ENCODE peak calls at places on chromosome 13, in ten cellular contexts. Z, S, C, I, G, T, V, K, W and F are unnamed samples.

GRCh38 chr13:102769679-102770078 is 3.9 kb downstream of the TEX30 start:
- DNase-seq in Z (no peak), S (no peak), C (no peak), I (no peak), G (no peak), T (no peak), V (no peak), K (no peak), W (no peak), F (no peak)

GRCh38 chr13:22387899-22388298 is 717.0 kb downstream of the FGF9 start:
- DNase-seq in Z (no peak), S (no peak), C (no peak), I (no peak), G (no peak), T (no peak), V (no peak), K (no peak), W (no peak), F (no peak)

GRCh38 chr13:33123066-33123940 is 107.1 kb downstream of the KL start:
- DNase-seq in Z (peak; percentile 60), S (no peak), C (no peak), I (no peak), G (no peak), T (no peak), V (no peak), K (no peak), W (peak; percentile 74), F (peak; percentile 53)

GRCh38 chr13:50255639-50256038 is 240.4 kb downstream of the KCNRG start:
- DNase-seq in Z (no peak), S (no peak), C (no peak), I (no peak), G (no peak), T (no peak), V (no peak), K (no peak), W (no peak), F (no peak)

GRCh38 chr13:61685683-61686013 is 270.0 kb upstream of the PCDH20 start:
- DNase-seq in Z (no peak), S (no peak), C (no peak), I (no peak), G (no peak), T (no peak), V (no peak), K (peak; percentile 24), W (no peak), F (no peak)

GRCh38 chr13:37515226-37515625 is 83.3 kb downstream of the POSTN start:
- DNase-seq in Z (no peak), S (no peak), C (no peak), I (no peak), G (no peak), T (no peak), V (no peak), K (no peak), W (no peak), F (no peak)

GRCh38 chr13:100533588-100534041 is 55.0 kb downstream of the GGACT start:
- DNase-seq in Z (no peak), S (no peak), C (no peak), I (peak; percentile 62), G (peak; percentile 61), T (no peak), V (no peak), K (no peak), W (no peak), F (no peak)

GRCh38 chr13:19601749-19602725 is 31.4 kb upstream of the MPHOSPH8 start:
- DNase-seq in Z (no peak), S (no peak), C (no peak), I (peak; percentile 90), G (no peak), T (no peak), V (no peak), K (peak; percentile 53), W (peak; percentile 42), F (no peak)

DNA sequence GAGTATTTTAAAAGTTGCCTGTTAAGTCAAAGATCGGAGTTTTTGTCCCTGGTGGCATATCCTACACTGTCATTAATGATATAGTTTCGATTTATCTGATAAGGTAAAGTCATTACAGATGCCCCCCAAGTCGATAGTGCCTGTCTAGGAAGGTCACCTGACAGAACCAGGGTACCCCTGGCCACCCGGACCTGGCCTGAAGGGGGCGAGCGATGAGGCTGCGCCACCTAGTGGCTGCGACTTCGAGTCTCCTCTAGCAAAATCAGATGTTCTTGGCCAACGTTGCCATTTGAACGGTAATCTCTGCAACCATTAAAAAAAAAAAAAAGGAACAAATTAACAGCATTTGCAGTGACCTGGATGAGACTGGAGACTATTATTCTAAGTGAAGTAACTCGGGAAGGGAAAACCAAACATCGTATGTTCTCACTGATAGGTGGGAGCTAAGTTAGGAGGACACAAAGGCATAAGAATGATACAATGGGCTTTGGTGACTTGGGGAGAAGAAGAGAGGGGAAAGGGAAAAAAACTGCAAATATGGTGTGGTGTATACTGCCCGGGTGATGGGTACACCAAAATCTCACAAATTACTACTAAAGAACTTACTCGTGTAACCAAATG is 565.1 kb downstream of the LIG4 start:
- DNase-seq in Z (peak; percentile 33), S (no peak), C (no peak), I (peak; percentile 81), G (no peak), T (peak; percentile 30), V (peak; percentile 16), K (peak; percentile 27), W (peak; percentile 27), F (no peak)
- TF ChIP-seq CTCF in Z (peak; percentile 35), S (peak; percentile 42), C (no peak), I (peak; percentile 40), G (peak; percentile 51), T (no peak), V (peak; percentile 22), K (peak; percentile 42), W (peak; percentile 51), F (no peak)

GRCh38 chr13:24199016-24199415 is 38.5 kb downstream of the SPATA13 start:
- DNase-seq in Z (no peak), S (no peak), C (no peak), I (no peak), G (no peak), T (no peak), V (peak; percentile 56), K (no peak), W (no peak), F (no peak)

GRCh38 chr13:24202215-24202614 is 41.7 kb downstream of the SPATA13 start:
- DNase-seq in Z (no peak), S (peak; percentile 86), C (no peak), I (no peak), G (no peak), T (no peak), V (no peak), K (no peak), W (no peak), F (no peak)

GRCh38 chr13:24207841-24208240 is 47.3 kb downstream of the SPATA13 start:
- DNase-seq in Z (no peak), S (no peak), C (no peak), I (no peak), G (no peak), T (no peak), V (no peak), K (no peak), W (no peak), F (no peak)

GRCh38 chr13:24208314-24208713 is 47.8 kb downstream of the SPATA13 start:
- DNase-seq in Z (peak; percentile 19), S (no peak), C (no peak), I (no peak), G (no peak), T (no peak), V (no peak), K (peak; percentile 46), W (no peak), F (no peak)

DNA sequence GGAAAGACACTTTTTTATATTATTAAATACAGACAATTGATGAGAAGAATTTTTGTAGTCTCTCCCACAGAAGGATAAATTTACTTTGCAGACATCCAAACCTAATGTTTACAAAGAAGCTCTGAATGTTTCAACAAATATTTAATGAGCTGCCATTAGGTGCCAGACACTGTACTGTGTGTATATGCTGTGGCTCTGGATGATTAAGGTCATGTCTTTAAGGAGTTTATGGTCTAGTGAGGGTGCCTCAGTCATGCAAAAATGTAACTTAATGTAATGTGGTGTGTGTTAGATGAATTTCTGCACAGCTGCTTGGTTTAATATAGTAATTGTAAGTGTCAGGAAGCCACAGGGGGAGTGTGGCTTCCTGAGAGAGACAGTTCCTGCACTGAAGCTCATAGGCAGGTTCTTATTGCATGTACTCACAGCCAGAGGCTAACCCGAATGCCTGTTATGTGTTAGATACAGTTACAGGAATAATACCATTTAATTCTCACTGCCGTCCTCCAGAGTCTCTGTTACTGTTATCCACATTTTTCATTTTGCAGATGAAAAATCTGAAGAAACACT is 43.3 kb downstream of the SPATA13 start:
- DNase-seq in Z (no peak), S (peak; percentile 53), C (no peak), I (no peak), G (no peak), T (no peak), V (no peak), K (no peak), W (no peak), F (no peak)
- H3K4me3 ChIP-seq in Z (no peak overlapping the region), S (no peak overlapping the region), C (no peak overlapping the region), I (no peak overlapping the region), G (no peak overlapping the region), T (no peak overlapping the region), V (no peak overlapping the region), K (no peak overlapping the region), W (no peak overlapping the region), F (no peak overlapping the region)

DNA sequence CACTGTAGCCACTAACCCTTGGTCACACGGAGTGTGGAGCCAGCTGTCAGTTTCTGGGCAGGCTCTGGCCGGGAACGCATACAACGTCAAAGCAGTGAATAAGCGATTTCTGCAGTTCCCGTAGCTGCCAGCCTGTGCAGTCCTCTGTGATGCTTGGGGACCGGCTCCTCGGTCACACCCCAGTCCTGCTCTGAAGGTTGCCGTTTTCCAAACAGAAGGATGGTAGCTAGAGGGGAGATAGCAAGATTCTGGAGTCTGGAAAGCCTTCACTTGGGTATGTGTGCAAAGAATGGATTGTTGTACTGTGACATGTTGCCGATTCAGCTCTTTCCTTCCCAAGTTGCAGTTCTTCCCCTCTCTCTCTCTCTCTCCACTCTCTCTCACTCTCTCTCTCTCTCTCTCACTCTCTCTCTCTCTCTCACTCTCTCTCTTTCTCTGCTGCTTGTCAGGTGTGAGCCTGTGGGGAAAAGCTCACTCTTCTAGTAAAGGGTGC is 38.7 kb upstream of the C1QTNF9 start:
- DNase-seq in Z (peak; percentile 49), S (no peak), C (peak; percentile 71), I (no peak), G (no peak), T (peak; percentile 61), V (peak; percentile 39), K (peak; percentile 3), W (peak; percentile 85), F (no peak)
- TF ChIP-seq POLR2A in Z (no peak), S (no peak), C (peak; percentile 25), I (no peak), G (no peak), T (peak; percentile 20), V (no peak), K (no peak), W (no peak), F (no peak)

GRCh38 chr13:93246069-93246468 is 19.5 kb downstream of the GPC6 start:
- DNase-seq in Z (no peak), S (no peak), C (no peak), I (no peak), G (no peak), T (no peak), V (no peak), K (no peak), W (no peak), F (no peak)

GRCh38 chr13:93249259-93249917 is 22.8 kb downstream of the GPC6 start:
- DNase-seq in Z (no peak), S (no peak), C (no peak), I (no peak), G (no peak), T (no peak), V (no peak), K (peak; percentile 58), W (no peak), F (no peak)

GRCh38 chr13:93244918-93245280 is 18.3 kb downstream of the GPC6 start:
- DNase-seq in Z (no peak), S (no peak), C (no peak), I (no peak), G (no peak), T (no peak), V (no peak), K (no peak), W (no peak), F (no peak)

GRCh38 chr13:93249918-93250306 is 23.3 kb downstream of the GPC6 start:
- DNase-seq in Z (no peak), S (no peak), C (no peak), I (no peak), G (no peak), T (no peak), V (no peak), K (no peak), W (no peak), F (no peak)

GRCh38 chr13:93248627-93249047 is 22.0 kb downstream of the GPC6 start:
- DNase-seq in Z (no peak), S (peak; percentile 16), C (no peak), I (peak; percentile 10), G (no peak), T (no peak), V (no peak), K (peak; percentile 48), W (no peak), F (no peak)
- TF ChIP-seq CTCF in Z (no peak), S (no peak), C (no peak), I (no peak), G (no peak), T (no peak), V (no peak), K (peak; percentile 16), W (no peak), F (no peak)